ENCODE peak calls at places on chromosome 13, in eight cellular contexts. V, B, K, W, D, E, J and L are unnamed samples.

GRCh38 chr13:31038834-31039552 is 106.5 kb downstream of the TEX26 start:
- DNase-seq in V (peak; percentile 53), B (peak; percentile 74), K (no peak), W (no peak), D (peak; percentile 13), E (no peak), J (no peak), L (no peak)

GRCh38 chr13:33932765-33933406 is 114.9 kb downstream of the RFC3 start:
- DNase-seq in V (no peak), B (peak; percentile 25), K (no peak), W (no peak), D (no peak), E (no peak), J (no peak), L (no peak)

GRCh38 chr13:109790951-109791605 is 4.7 kb upstream of the IRS2 start:
- DNase-seq in V (no peak), B (peak; percentile 77), K (no peak), W (no peak), D (peak; percentile 49), E (peak; percentile 69), J (no peak), L (no peak)

GRCh38 chr13:21673592-21674270 is 2.9 kb downstream of the FGF9 start:
- DNase-seq in V (peak; percentile 57), B (peak; percentile 41), K (peak; percentile 58), W (no peak), D (peak; percentile 66), E (peak; percentile 64), J (no peak), L (no peak)

GRCh38 chr13:47661076-47661475 is 340.0 kb downstream of the SUCLA2 start:
- DNase-seq in V (no peak), B (peak; percentile 74), K (no peak), W (no peak), D (no peak), E (peak; percentile 88), J (no peak), L (no peak)

GRCh38 chr13:109297628-109298027 is 488.8 kb downstream of the IRS2 start:
- DNase-seq in V (no peak), B (peak; percentile 71), K (no peak), W (no peak), D (no peak), E (peak; percentile 93), J (no peak), L (no peak)

GRCh38 chr13:74064805-74065204 is 69.4 kb downstream of the KLF12 start:
- DNase-seq in V (no peak), B (no peak), K (no peak), W (no peak), D (no peak), E (no peak), J (no peak), L (no peak)

GRCh38 chr13:70034280-70034679 is 73.3 kb upstream of the ATXN8OS start:
- DNase-seq in V (no peak), B (no peak), K (no peak), W (no peak), D (no peak), E (no peak), J (no peak), L (no peak)

GRCh38 chr13:28714651-28715050 is 4.1 kb downstream of the SLC46A3 start:
- DNase-seq in V (no peak), B (no peak), K (no peak), W (no peak), D (no peak), E (no peak), J (no peak), L (no peak)

GRCh38 chr13:113915786-113916329 is 52.0 kb upstream of the GAS6 start:
- DNase-seq in V (no peak), B (no peak), K (no peak), W (no peak), D (no peak), E (no peak), J (no peak), L (no peak)

GRCh38 chr13:105196052-105196451 is 1339.4 kb downstream of the EFNB2 start:
- DNase-seq in V (no peak), B (peak; percentile 74), K (no peak), W (no peak), D (no peak), E (peak; percentile 31), J (no peak), L (no peak)

GRCh38 chr13:113455384-113455783 is 2.1 kb upstream of the ADPRHL1 start:
- DNase-seq in V (no peak), B (no peak), K (no peak), W (no peak), D (no peak), E (no peak), J (no peak), L (no peak)

GRCh38 chr13:112231451-112232083 is 144.6 kb upstream of the SPACA7 start:
- DNase-seq in V (no peak), B (no peak), K (no peak), W (no peak), D (no peak), E (no peak), J (no peak), L (no peak)

GRCh38 chr13:112771877-112772538 is 82.2 kb downstream of the ATP11A start:
- DNase-seq in V (no peak), B (no peak), K (no peak), W (no peak), D (peak; percentile 1), E (no peak), J (no peak), L (no peak)

GRCh38 chr13:113638806-113639205 is 19.2 kb downstream of the ATP4B start:
- DNase-seq in V (no peak), B (no peak), K (no peak), W (no peak), D (no peak), E (no peak), J (no peak), L (no peak)

GRCh38 chr13:101127741-101128353 is 288.5 kb downstream of the NALCN start:
- DNase-seq in V (no peak), B (peak; percentile 73), K (no peak), W (no peak), D (peak; percentile 47), E (peak; percentile 79), J (no peak), L (no peak)

GRCh38 chr13:25725104-25725503 is 326.7 kb downstream of the SHISA2 start:
- DNase-seq in V (no peak), B (no peak), K (no peak), W (no peak), D (no peak), E (no peak), J (no peak), L (no peak)

GRCh38 chr13:50594276-50594970 is 249.1 kb downstream of the DLEU7 start:
- DNase-seq in V (peak; percentile 80), B (peak; percentile 16), K (no peak), W (no peak), D (no peak), E (no peak), J (no peak), L (no peak)

GRCh38 chr13:74662895-74663294 is 528.7 kb upstream of the KLF12 start:
- DNase-seq in V (no peak), B (peak; percentile 9), K (peak; percentile 65), W (no peak), D (no peak), E (peak; percentile 60), J (no peak), L (no peak)

GRCh38 chr13:89899302-89900103 is 1448.0 kb upstream of the MIR17HG start:
- DNase-seq in V (no peak), B (no peak), K (no peak), W (no peak), D (no peak), E (no peak), J (no peak), L (no peak)

GRCh38 chr13:22235285-22235949 is 564.5 kb downstream of the FGF9 start:
- DNase-seq in V (no peak), B (no peak), K (no peak), W (no peak), D (peak; percentile 29), E (no peak), J (no peak), L (no peak)

GRCh38 chr13:24854311-24854710 is 90.3 kb downstream of the RNF17 start:
- DNase-seq in V (no peak), B (peak; percentile 15), K (no peak), W (no peak), D (no peak), E (no peak), J (no peak), L (no peak)

GRCh38 chr13:77329133-77330008 is 2.5 kb upstream of the MYCBP2 start:
- DNase-seq in V (peak; percentile 91), B (peak; percentile 97), K (peak; percentile 92), W (peak; percentile 80), D (peak; percentile 92), E (peak; percentile 98), J (peak; percentile 83), L (peak; percentile 87)

GRCh38 chr13:60431108-60431700 is 34.2 kb downstream of the TDRD3 start:
- DNase-seq in V (peak; percentile 18), B (peak; percentile 85), K (no peak), W (peak; percentile 2), D (peak; percentile 66), E (peak; percentile 59), J (no peak), L (no peak)

GRCh38 chr13:97142452-97142851 is 79.7 kb upstream of the MBNL2 start:
- DNase-seq in V (no peak), B (peak; percentile 31), K (no peak), W (no peak), D (no peak), E (no peak), J (no peak), L (no peak)

GRCh38 chr13:20714563-20715339 is 11.3 kb downstream of the IL17D start:
- DNase-seq in V (no peak), B (peak; percentile 87), K (peak; percentile 79), W (no peak), D (no peak), E (peak; percentile 71), J (no peak), L (no peak)

GRCh38 chr13:50679321-50679720 is 164.2 kb downstream of the DLEU7 start:
- DNase-seq in V (no peak), B (peak; percentile 63), K (no peak), W (no peak), D (no peak), E (peak; percentile 58), J (no peak), L (no peak)

GRCh38 chr13:99356216-99357089 is 49.3 kb upstream of the GPR183 start:
- DNase-seq in V (peak; percentile 69), B (peak; percentile 97), K (peak; percentile 47), W (no peak), D (no peak), E (no peak), J (peak; percentile 43), L (no peak)

GRCh38 chr13:43876366-43876765 is 3.2 kb downstream of the CCDC122 start:
- DNase-seq in V (no peak), B (no peak), K (no peak), W (no peak), D (no peak), E (no peak), J (no peak), L (no peak)

GRCh38 chr13:50915562-50915961 is 6.0 kb downstream of the RNASEH2B start:
- DNase-seq in V (peak; percentile 22), B (no peak), K (no peak), W (no peak), D (no peak), E (no peak), J (no peak), L (no peak)

GRCh38 chr13:22960827-22961226 is 220.0 kb upstream of the SGCG start:
- DNase-seq in V (no peak), B (no peak), K (no peak), W (no peak), D (no peak), E (no peak), J (no peak), L (no peak)

GRCh38 chr13:41004875-41005693 is 14.0 kb downstream of the ELF1 start:
- DNase-seq in V (peak; percentile 86), B (peak; percentile 36), K (no peak), W (no peak), D (no peak), E (no peak), J (no peak), L (no peak)

GRCh38 chr13:111143875-111144540 is 28.9 kb downstream of the ARHGEF7 start:
- DNase-seq in V (no peak), B (no peak), K (no peak), W (no peak), D (no peak), E (peak; percentile 9), J (no peak), L (no peak)

GRCh38 chr13:98476106-98476505 is 100.8 kb downstream of the STK24 start:
- DNase-seq in V (no peak), B (no peak), K (no peak), W (peak; percentile 36), D (no peak), E (no peak), J (no peak), L (no peak)